ENCODE peak calls at places on chromosome 19, in four cellular contexts. One of them, this sample, is unnamed.

GRCh38 chr19:29769997-29770396 is 41.8 kb upstream of the CCNE1 start:
- DNase-seq in suprapubic skin: no peak
- DNase-seq in tibial nerve: no peak
- DNase-seq in right lobe of liver: no peak
- DNase-seq in this sample: no peak

GRCh38 chr19:38304866-38305429 is 897 bp downstream of the C19orf33 start:
- DNase-seq in suprapubic skin: no peak
- DNase-seq in tibial nerve: no peak
- DNase-seq in right lobe of liver: no peak
- DNase-seq in this sample: no peak

GRCh38 chr19:48963371-48964204 is 1.5 kb upstream of the FTL start:
- DNase-seq in tibial nerve: peak; percentile 72
- DNase-seq in right lobe of liver: peak; percentile 89
- DNase-seq in suprapubic skin: no peak
- DNase-seq in this sample: peak; percentile 71

GRCh38 chr19:16626796-16627193 is 1.2 kb downstream of the MED26 start:
- DNase-seq in right lobe of liver: no peak
- DNase-seq in suprapubic skin: no peak
- DNase-seq in tibial nerve: no peak
- DNase-seq in this sample: no peak

GRCh38 chr19:40370997-40371801 is 18.8 kb downstream of the HIPK4 start:
- DNase-seq in suprapubic skin: no peak
- DNase-seq in tibial nerve: no peak
- DNase-seq in right lobe of liver: no peak
- DNase-seq in this sample: no peak

GRCh38 chr19:17052439-17052838 is 22.8 kb downstream of the HAUS8 start:
- DNase-seq in right lobe of liver: no peak
- DNase-seq in tibial nerve: peak; percentile 68
- DNase-seq in suprapubic skin: no peak
- DNase-seq in this sample: no peak

GRCh38 chr19:15081911-15082310 is at the start of gene OR1I1:
- DNase-seq in tibial nerve: no peak
- DNase-seq in right lobe of liver: no peak
- DNase-seq in suprapubic skin: no peak
- DNase-seq in this sample: no peak

GRCh38 chr19:51354103-51354741 is 12.0 kb downstream of the ETFB start:
- DNase-seq in suprapubic skin: no peak
- DNase-seq in tibial nerve: no peak
- DNase-seq in right lobe of liver: no peak
- DNase-seq in this sample: no peak

GRCh38 chr19:35868172-35868822 is at the start of gene APLP1:
- DNase-seq in right lobe of liver: peak; percentile 67
- DNase-seq in suprapubic skin: no peak
- DNase-seq in tibial nerve: no peak
- DNase-seq in this sample: peak; percentile 25

GRCh38 chr19:27894906-27895754 is 1317.8 kb downstream of the UQCRFS1 start:
- DNase-seq in suprapubic skin: no peak
- DNase-seq in right lobe of liver: peak; percentile 69
- DNase-seq in tibial nerve: no peak
- DNase-seq in this sample: no peak

GRCh38 chr19:15869109-15869555 is 28.7 kb downstream of the CYP4F2 start:
- DNase-seq in right lobe of liver: peak; percentile 82
- DNase-seq in tibial nerve: peak; percentile 36
- DNase-seq in suprapubic skin: no peak
- DNase-seq in this sample: no peak

GRCh38 chr19:7461841-7462629 is 26.8 kb downstream of the PEX11G start:
- DNase-seq in right lobe of liver: no peak
- DNase-seq in suprapubic skin: no peak
- DNase-seq in tibial nerve: no peak
- DNase-seq in this sample: no peak

GRCh38 chr19:55633866-55634265 is 6.9 kb upstream of the ZNF580 start:
- DNase-seq in right lobe of liver: no peak
- DNase-seq in suprapubic skin: no peak
- DNase-seq in tibial nerve: no peak
- DNase-seq in this sample: no peak

GRCh38 chr19:29271341-29271740 is 58.4 kb upstream of the UQCRFS1 start:
- DNase-seq in suprapubic skin: peak; percentile 56
- DNase-seq in tibial nerve: no peak
- DNase-seq in right lobe of liver: no peak
- DNase-seq in this sample: peak; percentile 31

GRCh38 chr19:30228113-30228725 is 144.0 kb upstream of the ZNF536 start:
- DNase-seq in tibial nerve: no peak
- DNase-seq in right lobe of liver: no peak
- DNase-seq in suprapubic skin: no peak
- DNase-seq in this sample: no peak

GRCh38 chr19:1911995-1912394 is 6.8 kb downstream of the ADAT3 start:
- DNase-seq in right lobe of liver: no peak
- DNase-seq in suprapubic skin: no peak
- DNase-seq in tibial nerve: no peak
- DNase-seq in this sample: no peak

GRCh38 chr19:17205237-17206140 is 9.7 kb upstream of the USE1 start:
- DNase-seq in tibial nerve: no peak
- DNase-seq in right lobe of liver: peak; percentile 75
- DNase-seq in suprapubic skin: no peak
- DNase-seq in this sample: no peak

GRCh38 chr19:18153555-18154134 is 682 bp downstream of the PIK3R2 start:
- DNase-seq in right lobe of liver: peak; percentile 58
- DNase-seq in tibial nerve: no peak
- DNase-seq in suprapubic skin: no peak
- DNase-seq in this sample: no peak

DNA sequence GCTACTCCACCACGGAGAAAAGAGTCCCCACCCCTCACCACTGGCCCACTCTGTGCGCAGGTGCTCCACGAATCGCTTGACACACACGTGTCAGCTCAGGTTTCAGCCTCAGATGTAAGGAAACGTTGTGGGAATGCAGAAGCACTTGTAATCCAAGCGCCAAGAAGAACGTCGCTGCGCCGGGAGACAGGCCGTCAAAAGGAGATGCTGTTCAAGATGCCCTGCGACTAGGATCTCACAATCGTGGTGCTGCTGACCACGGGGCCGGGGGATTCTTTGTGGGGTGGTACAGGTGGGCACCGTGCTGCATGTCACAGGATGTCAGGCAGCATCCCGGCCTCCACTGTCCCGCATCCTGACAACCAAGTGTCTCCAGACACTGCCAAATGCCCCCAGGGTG is 16.9 kb upstream of the SIGLEC11 start:
- DNase-seq in right lobe of liver: no peak
- DNase-seq in suprapubic skin: no peak
- DNase-seq in tibial nerve: no peak
- DNase-seq in this sample: no peak
- TF ChIP-seq CTCF in right lobe of liver: no peak
- TF ChIP-seq CTCF in suprapubic skin: no peak
- TF ChIP-seq CTCF in tibial nerve: no peak
- TF ChIP-seq CTCF in this sample: no peak

GRCh38 chr19:33727331-33728028 is 69.2 kb upstream of the KCTD15 start:
- DNase-seq in suprapubic skin: no peak
- DNase-seq in right lobe of liver: no peak
- DNase-seq in tibial nerve: no peak
- DNase-seq in this sample: no peak

GRCh38 chr19:33726756-33727155 is 69.9 kb upstream of the KCTD15 start:
- DNase-seq in tibial nerve: no peak
- DNase-seq in right lobe of liver: no peak
- DNase-seq in suprapubic skin: no peak
- DNase-seq in this sample: no peak

GRCh38 chr19:33724021-33724722 is 72.5 kb upstream of the KCTD15 start:
- DNase-seq in tibial nerve: no peak
- DNase-seq in right lobe of liver: no peak
- DNase-seq in suprapubic skin: no peak
- DNase-seq in this sample: no peak

GRCh38 chr19:33724723-33725060 is 72.0 kb upstream of the KCTD15 start:
- DNase-seq in tibial nerve: no peak
- DNase-seq in right lobe of liver: no peak
- DNase-seq in suprapubic skin: no peak
- DNase-seq in this sample: no peak

GRCh38 chr19:33725567-33725966 is 71.1 kb upstream of the KCTD15 start:
- DNase-seq in right lobe of liver: no peak
- DNase-seq in tibial nerve: no peak
- DNase-seq in suprapubic skin: no peak
- DNase-seq in this sample: no peak
- TF ChIP-seq POLR2A in right lobe of liver: no peak
- TF ChIP-seq POLR2A in tibial nerve: no peak
- TF ChIP-seq POLR2A in suprapubic skin: no peak
- TF ChIP-seq POLR2A in this sample: no peak

GRCh38 chr19:13758795-13759194 is 5.5 kb upstream of the MRI1 start:
- DNase-seq in suprapubic skin: no peak
- DNase-seq in right lobe of liver: no peak
- DNase-seq in tibial nerve: no peak
- DNase-seq in this sample: no peak

GRCh38 chr19:13763300-13763699 is 1.0 kb upstream of the MRI1 start:
- DNase-seq in tibial nerve: no peak
- DNase-seq in suprapubic skin: no peak
- DNase-seq in right lobe of liver: no peak
- DNase-seq in this sample: no peak

GRCh38 chr19:13764101-13764807 is at the start of gene MRI1:
- DNase-seq in tibial nerve: peak; percentile 64
- DNase-seq in right lobe of liver: peak; percentile 87
- DNase-seq in suprapubic skin: peak; percentile 88
- DNase-seq in this sample: peak; percentile 72

GRCh38 chr19:13762635-13763235 is 1.6 kb upstream of the MRI1 start:
- DNase-seq in tibial nerve: no peak
- DNase-seq in right lobe of liver: no peak
- DNase-seq in suprapubic skin: no peak
- DNase-seq in this sample: no peak

DNA sequence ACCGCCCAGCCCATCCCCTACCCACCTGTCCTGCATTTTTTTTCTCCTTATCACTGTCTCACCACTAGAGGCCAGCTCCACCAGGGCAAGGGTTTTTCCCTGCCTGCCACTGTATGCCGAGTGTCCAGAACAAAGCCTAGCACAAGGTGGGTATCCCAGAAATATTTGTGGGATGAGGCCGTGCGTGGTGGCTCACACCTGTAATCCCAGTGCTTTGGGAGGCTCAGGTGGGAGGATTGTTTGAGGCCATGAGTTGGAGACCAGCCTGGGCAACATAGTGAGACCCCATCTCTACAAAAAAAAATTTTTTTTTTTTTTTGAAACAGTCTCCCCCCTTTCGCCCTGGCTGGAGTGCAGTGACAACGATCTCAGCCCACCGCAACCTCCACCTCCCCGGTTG is 2.9 kb upstream of the MRI1 start:
- DNase-seq in tibial nerve: no peak
- DNase-seq in suprapubic skin: no peak
- DNase-seq in right lobe of liver: no peak
- DNase-seq in this sample: no peak
- TF ChIP-seq CTCF in tibial nerve: no peak
- TF ChIP-seq CTCF in suprapubic skin: no peak
- TF ChIP-seq CTCF in right lobe of liver: no peak
- TF ChIP-seq CTCF in this sample: no peak

GRCh38 chr19:5890099-5890498 is 13.5 kb downstream of the NDUFA11 start:
- DNase-seq in tibial nerve: no peak
- DNase-seq in suprapubic skin: no peak
- DNase-seq in right lobe of liver: no peak
- DNase-seq in this sample: no peak

GRCh38 chr19:5891938-5892771 is 11.4 kb downstream of the NDUFA11 start:
- DNase-seq in tibial nerve: no peak
- DNase-seq in right lobe of liver: no peak
- DNase-seq in suprapubic skin: no peak
- DNase-seq in this sample: no peak

GRCh38 chr19:5892772-5893275 is 10.8 kb downstream of the NDUFA11 start:
- DNase-seq in tibial nerve: no peak
- DNase-seq in right lobe of liver: no peak
- DNase-seq in suprapubic skin: no peak
- DNase-seq in this sample: no peak

GRCh38 chr19:5893296-5893903 is 10.2 kb downstream of the NDUFA11 start:
- DNase-seq in suprapubic skin: no peak
- DNase-seq in right lobe of liver: no peak
- DNase-seq in tibial nerve: no peak
- DNase-seq in this sample: no peak

GRCh38 chr19:5891572-5891937 is 12.0 kb downstream of the NDUFA11 start:
- DNase-seq in suprapubic skin: no peak
- DNase-seq in tibial nerve: no peak
- DNase-seq in right lobe of liver: no peak
- DNase-seq in this sample: no peak
- TF ChIP-seq POLR2A in suprapubic skin: no peak
- TF ChIP-seq POLR2A in tibial nerve: no peak
- TF ChIP-seq POLR2A in right lobe of liver: no peak
- TF ChIP-seq POLR2A in this sample: no peak

This sample was measured in lower leg skin.